ENCODE peak calls at places on chromosomes 2 and 18, in eight cellular contexts. B, G, S, T, W, V, J and I are unnamed samples.

GRCh38 chr2:102619414-102620319 is at the start of gene SLC9A2:
- ATAC-seq in B (peak; percentile 91), G (no peak), S (peak; percentile 65), T (peak; percentile 52), W (peak; percentile 43), V (peak; percentile 54), J (peak; percentile 44), I (peak; percentile 9)

GRCh38 chr2:240458044-240458899 is 22.8 kb downstream of the GPC1 start:
- ATAC-seq in B (no peak), G (no peak), S (no peak), T (no peak), W (no peak), V (peak; percentile 26), J (no peak), I (no peak)

GRCh38 chr2:63827749-63828148 is 13.9 kb upstream of the UGP2 start:
- ATAC-seq in B (peak; percentile 44), G (peak; percentile 71), S (no peak), T (no peak), W (no peak), V (peak; percentile 48), J (no peak), I (peak; percentile 93)

GRCh38 chr2:12684471-12684936 is 32.2 kb upstream of the TRIB2 start:
- ATAC-seq in B (no peak), G (peak; percentile 90), S (no peak), T (no peak), W (no peak), V (peak; percentile 59), J (no peak), I (peak; percentile 89)

GRCh38 chr2:85795331-85796045 is 41.7 kb downstream of the ATOH8 start:
- ATAC-seq in B (no peak), G (no peak), S (no peak), T (no peak), W (no peak), V (no peak), J (no peak), I (no peak)

GRCh38 chr2:19810637-19811036 is 91.1 kb downstream of the TTC32 start:
- ATAC-seq in B (no peak), G (peak; percentile 14), S (no peak), T (no peak), W (no peak), V (no peak), J (no peak), I (no peak)

GRCh38 chr2:223101340-223102039 is 49.5 kb downstream of the KCNE4 start:
- ATAC-seq in B (peak; percentile 81), G (peak; percentile 13), S (no peak), T (no peak), W (no peak), V (peak; percentile 83), J (no peak), I (peak; percentile 54)

GRCh38 chr18:58285731-58286130 is 241.7 kb downstream of the NEDD4L start:
- ATAC-seq in B (peak; percentile 56), G (no peak), S (no peak), T (no peak), W (no peak), V (no peak), J (no peak), I (no peak)

GRCh38 chr18:12336887-12337286 is 28.8 kb downstream of the TUBB6 start:
- ATAC-seq in B (peak; percentile 60), G (no peak), S (no peak), T (no peak), W (no peak), V (peak; percentile 35), J (no peak), I (no peak)

GRCh38 chr2:43075054-43075593 is 151.3 kb downstream of the ZFP36L2 start:
- ATAC-seq in B (peak; percentile 43), G (peak; percentile 85), S (peak; percentile 33), T (no peak), W (no peak), V (peak; percentile 86), J (no peak), I (peak; percentile 95)

GRCh38 chr2:168515502-168515901 is 59.4 kb downstream of the CERS6 start:
- ATAC-seq in B (no peak), G (peak; percentile 85), S (no peak), T (no peak), W (no peak), V (no peak), J (no peak), I (peak; percentile 84)

GRCh38 chr2:113127646-113128385 is 418 bp downstream of the IL1RN start:
- ATAC-seq in B (peak; percentile 19), G (no peak), S (no peak), T (no peak), W (no peak), V (no peak), J (no peak), I (no peak)

GRCh38 chr2:214628091-214628490 is 181.4 kb downstream of the BARD1 start:
- ATAC-seq in B (no peak), G (no peak), S (no peak), T (no peak), W (no peak), V (no peak), J (no peak), I (no peak)

GRCh38 chr2:144389151-144389929 is 130.6 kb downstream of the ZEB2 start:
- ATAC-seq in B (peak; percentile 82), G (no peak), S (no peak), T (no peak), W (no peak), V (peak; percentile 89), J (no peak), I (no peak)

GRCh38 chr2:134432438-134432883 is 178.6 kb downstream of the MGAT5 start:
- ATAC-seq in B (peak; percentile 75), G (no peak), S (no peak), T (no peak), W (no peak), V (peak; percentile 16), J (no peak), I (no peak)

GRCh38 chr2:120227111-120227991 is 4.2 kb upstream of the TMEM185B start:
- ATAC-seq in B (no peak), G (no peak), S (peak; percentile 28), T (no peak), W (no peak), V (peak; percentile 54), J (no peak), I (no peak)

GRCh38 chr2:60742419-60742818 is 13.6 kb upstream of the PAPOLG start:
- ATAC-seq in B (no peak), G (no peak), S (no peak), T (no peak), W (no peak), V (no peak), J (no peak), I (no peak)

GRCh38 chr2:64354857-64355680 is 98.9 kb upstream of the LGALSL start:
- ATAC-seq in B (no peak), G (no peak), S (no peak), T (no peak), W (no peak), V (peak; percentile 70), J (no peak), I (peak; percentile 10)

GRCh38 chr2:105239924-105240323 is 1.6 kb upstream of the GPR45 start:
- ATAC-seq in B (no peak), G (no peak), S (no peak), T (no peak), W (no peak), V (peak; percentile 30), J (no peak), I (peak; percentile 92)

GRCh38 chr18:47413327-47413726 is 161.9 kb upstream of the SKOR2 start:
- ATAC-seq in B (peak; percentile 53), G (no peak), S (no peak), T (no peak), W (no peak), V (no peak), J (no peak), I (no peak)

GRCh38 chr18:48896875-48897511 is 53.8 kb downstream of the SMAD7 start:
- ATAC-seq in B (peak; percentile 40), G (peak; percentile 76), S (peak; percentile 58), T (peak; percentile 90), W (no peak), V (peak; percentile 18), J (peak; percentile 30), I (no peak)

GRCh38 chr2:39550701-39551285 is 113.7 kb upstream of the MAP4K3 start:
- ATAC-seq in B (peak; percentile 95), G (no peak), S (no peak), T (no peak), W (no peak), V (no peak), J (no peak), I (peak; percentile 40)

GRCh38 chr18:35662293-35663062 is 80.9 kb downstream of the GALNT1 start:
- ATAC-seq in B (no peak), G (no peak), S (no peak), T (no peak), W (no peak), V (no peak), J (no peak), I (no peak)

GRCh38 chr2:19505199-19506136 is 147.0 kb upstream of the OSR1 start:
- ATAC-seq in B (peak; percentile 55), G (no peak), S (no peak), T (no peak), W (no peak), V (no peak), J (no peak), I (no peak)

GRCh38 chr2:25822190-25823117 is 55.8 kb downstream of the ASXL2 start:
- ATAC-seq in B (peak; percentile 80), G (peak; percentile 62), S (peak; percentile 34), T (peak; percentile 78), W (peak; percentile 85), V (peak; percentile 65), J (peak; percentile 67), I (no peak)

GRCh38 chr2:118269408-118270051 is 181.3 kb downstream of the INSIG2 start:
- ATAC-seq in B (no peak), G (no peak), S (no peak), T (peak; percentile 38), W (no peak), V (no peak), J (no peak), I (peak; percentile 44)

GRCh38 chr2:104852161-104852689 is 1.7 kb upstream of the POU3F3 start:
- ATAC-seq in B (peak; percentile 57), G (no peak), S (no peak), T (no peak), W (peak; percentile 23), V (peak; percentile 5), J (no peak), I (peak; percentile 52)

GRCh38 chr2:55618025-55618648 is 715 bp upstream of the PPP4R3B start:
- ATAC-seq in B (no peak), G (no peak), S (no peak), T (no peak), W (no peak), V (peak; percentile 1), J (peak; percentile 0), I (peak; percentile 15)

GRCh38 chr18:57205641-57206040 is 58.8 kb downstream of the BOD1L2 start:
- ATAC-seq in B (no peak), G (no peak), S (no peak), T (no peak), W (no peak), V (no peak), J (no peak), I (no peak)

GRCh38 chr2:181934694-181935093 is 43.2 kb downstream of the ITPRID2 start:
- ATAC-seq in B (no peak), G (no peak), S (no peak), T (no peak), W (no peak), V (no peak), J (no peak), I (peak; percentile 32)

GRCh38 chr2:2960817-2961216 is 416.8 kb downstream of the EIPR1 start:
- ATAC-seq in B (no peak), G (no peak), S (no peak), T (no peak), W (no peak), V (no peak), J (no peak), I (no peak)

GRCh38 chr2:176490061-176490861 is 221.0 kb downstream of the MTX2 start:
- ATAC-seq in B (peak; percentile 89), G (no peak), S (no peak), T (no peak), W (no peak), V (peak; percentile 57), J (no peak), I (no peak)